ENCODE peak calls at places on chromosome 14, in six cellular contexts. A, Z, J, I, D and K are unnamed samples.

GRCh38 chr14:92511472-92512247 is 1.9 kb upstream of the RIN3 start:
- DNase-seq in A (peak; percentile 95), Z (peak; percentile 94), J (no peak), I (no peak), D (no peak), K (peak; percentile 54)

GRCh38 chr14:89420502-89420901 is 3.5 kb upstream of the FOXN3 start:
- DNase-seq in A (no peak), Z (no peak), J (no peak), I (no peak), D (peak; percentile 55), K (no peak)

GRCh38 chr14:100842799-100843198 is 16.9 kb downstream of the MEG3 start:
- DNase-seq in A (peak; percentile 95), Z (no peak), J (no peak), I (no peak), D (no peak), K (no peak)

GRCh38 chr14:104355949-104356737 is 217.8 kb downstream of the KIF26A start:
- DNase-seq in A (no peak), Z (no peak), J (no peak), I (peak; percentile 43), D (peak; percentile 28), K (no peak)

GRCh38 chr14:96662116-96662901 is 134.9 kb upstream of the VRK1 start:
- DNase-seq in A (no peak), Z (no peak), J (no peak), I (no peak), D (no peak), K (no peak)

GRCh38 chr14:101191086-101191881 is 287.8 kb upstream of the RTL1 start:
- DNase-seq in A (no peak), Z (no peak), J (peak; percentile 16), I (peak; percentile 15), D (peak; percentile 9), K (no peak)

GRCh38 chr14:22886500-22887259 is 3.7 kb downstream of the REM2 start:
- DNase-seq in A (peak; percentile 13), Z (peak; percentile 49), J (peak; percentile 85), I (peak; percentile 82), D (no peak), K (peak; percentile 80)

GRCh38 chr14:97379091-97379531 is 581.9 kb downstream of the VRK1 start:
- DNase-seq in A (no peak), Z (no peak), J (no peak), I (no peak), D (no peak), K (no peak)

GRCh38 chr14:101077511-101078074 is 174.1 kb upstream of the RTL1 start:
- DNase-seq in A (peak; percentile 33), Z (no peak), J (peak; percentile 13), I (no peak), D (peak; percentile 40), K (no peak)

GRCh38 chr14:100303179-100303578 is 3.1 kb downstream of the SLC25A29 start:
- DNase-seq in A (no peak), Z (no peak), J (no peak), I (no peak), D (no peak), K (no peak)

GRCh38 chr14:74735113-74735512 is 22.2 kb downstream of the FCF1 start:
- DNase-seq in A (no peak), Z (no peak), J (no peak), I (no peak), D (no peak), K (no peak)

GRCh38 chr14:22737052-22737451 is 29.4 kb upstream of the OXA1L start:
- DNase-seq in A (no peak), Z (no peak), J (no peak), I (no peak), D (no peak), K (no peak)

GRCh38 chr14:22769369-22769768 is 2.9 kb downstream of the OXA1L start:
- DNase-seq in A (no peak), Z (no peak), J (no peak), I (no peak), D (no peak), K (no peak)

GRCh38 chr14:55523321-55523720 is 56.7 kb upstream of the KTN1 start:
- DNase-seq in A (no peak), Z (no peak), J (no peak), I (no peak), D (no peak), K (no peak)

GRCh38 chr14:103818422-103818821 is 29.0 kb downstream of the PPP1R13B start:
- DNase-seq in A (no peak), Z (no peak), J (no peak), I (no peak), D (no peak), K (peak; percentile 43)

GRCh38 chr14:93941293-93941910 is 14.3 kb downstream of the FAM181A start:
- DNase-seq in A (peak; percentile 90), Z (no peak), J (no peak), I (no peak), D (no peak), K (no peak)

GRCh38 chr14:63212776-63213500 is 8.7 kb downstream of the RHOJ start:
- DNase-seq in A (no peak), Z (no peak), J (no peak), I (no peak), D (no peak), K (no peak)

GRCh38 chr14:58709949-58710348 is 72.2 kb downstream of the DACT1 start:
- DNase-seq in A (no peak), Z (no peak), J (no peak), I (no peak), D (no peak), K (no peak)

GRCh38 chr14:64800000-64800399 is 79.7 kb downstream of the SPTB start:
- DNase-seq in A (peak; percentile 18), Z (peak; percentile 36), J (peak; percentile 41), I (no peak), D (no peak), K (peak; percentile 42)

GRCh38 chr14:95535226-95536021 is 574 bp downstream of the GLRX5 start:
- DNase-seq in A (no peak), Z (no peak), J (no peak), I (no peak), D (peak; percentile 54), K (no peak)

GRCh38 chr14:104436047-104436531 is 143.5 kb upstream of the C14orf180 start:
- DNase-seq in A (no peak), Z (no peak), J (peak; percentile 71), I (peak; percentile 48), D (peak; percentile 80), K (peak; percentile 63)

GRCh38 chr14:66476964-66477363 is 9.2 kb upstream of the CCDC196 start:
- DNase-seq in A (peak; percentile 9), Z (no peak), J (no peak), I (no peak), D (no peak), K (no peak)

GRCh38 chr14:50230601-50231474 is 540 bp downstream of the SOS2 start:
- DNase-seq in A (peak; percentile 59), Z (peak; percentile 21), J (peak; percentile 41), I (peak; percentile 64), D (peak; percentile 74), K (peak; percentile 55)

GRCh38 chr14:101255765-101256125 is 305.6 kb upstream of the DIO3 start:
- DNase-seq in A (no peak), Z (no peak), J (no peak), I (no peak), D (no peak), K (no peak)

GRCh38 chr14:22939684-22940083 is 10.5 kb upstream of the PRMT5 start:
- DNase-seq in A (peak; percentile 86), Z (no peak), J (no peak), I (no peak), D (no peak), K (no peak)

GRCh38 chr14:85531594-85532391 is 1.8 kb downstream of the FLRT2 start:
- DNase-seq in A (peak; percentile 80), Z (no peak), J (peak; percentile 26), I (peak; percentile 59), D (peak; percentile 46), K (peak; percentile 59)

GRCh38 chr14:104586832-104587620 is 7.5 kb downstream of the C14orf180 start:
- DNase-seq in A (no peak), Z (no peak), J (peak; percentile 80), I (no peak), D (no peak), K (peak; percentile 21)

GRCh38 chr14:51014086-51014485 is 69.8 kb upstream of the PYGL start:
- DNase-seq in A (peak; percentile 67), Z (no peak), J (no peak), I (no peak), D (no peak), K (no peak)

GRCh38 chr14:26370118-26370517 is 227.7 kb downstream of the NOVA1 start:
- DNase-seq in A (peak; percentile 4), Z (no peak), J (no peak), I (no peak), D (no peak), K (no peak)

GRCh38 chr14:26963696-26964095 is 365.9 kb upstream of the NOVA1 start:
- DNase-seq in A (no peak), Z (no peak), J (no peak), I (no peak), D (no peak), K (no peak)

GRCh38 chr14:91409991-91410401 is 7.6 kb downstream of the CCDC88C start:
- DNase-seq in A (no peak), Z (no peak), J (no peak), I (peak; percentile 10), D (no peak), K (no peak)

DNA sequence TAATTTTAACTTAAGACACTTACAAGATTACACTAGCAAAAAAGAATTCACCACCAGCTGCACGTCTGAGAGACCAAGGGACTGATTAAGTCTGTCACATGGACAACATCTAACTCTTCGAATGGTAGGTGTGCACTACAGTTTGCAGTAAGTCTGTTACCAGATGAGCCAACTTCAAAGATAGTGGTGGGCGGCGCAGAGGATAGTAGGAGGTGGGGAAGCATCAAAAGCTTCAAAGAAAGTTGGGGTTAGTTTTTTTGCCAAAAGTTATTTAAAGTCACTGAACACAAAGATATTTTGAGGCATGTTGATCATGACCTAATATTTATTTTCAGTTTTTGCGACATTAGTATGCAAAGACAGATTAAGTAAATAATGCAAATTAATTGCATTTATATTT is 327.9 kb downstream of the BMP4 start:
- DNase-seq in A (no peak), Z (no peak), J (no peak), I (no peak), D (no peak), K (no peak)
- H3K27ac ChIP-seq in A (no peak overlapping the region), Z (no peak overlapping the region), J (no peak overlapping the region), I (no peak overlapping the region), D (no peak overlapping the region), K (no peak overlapping the region)

DNA sequence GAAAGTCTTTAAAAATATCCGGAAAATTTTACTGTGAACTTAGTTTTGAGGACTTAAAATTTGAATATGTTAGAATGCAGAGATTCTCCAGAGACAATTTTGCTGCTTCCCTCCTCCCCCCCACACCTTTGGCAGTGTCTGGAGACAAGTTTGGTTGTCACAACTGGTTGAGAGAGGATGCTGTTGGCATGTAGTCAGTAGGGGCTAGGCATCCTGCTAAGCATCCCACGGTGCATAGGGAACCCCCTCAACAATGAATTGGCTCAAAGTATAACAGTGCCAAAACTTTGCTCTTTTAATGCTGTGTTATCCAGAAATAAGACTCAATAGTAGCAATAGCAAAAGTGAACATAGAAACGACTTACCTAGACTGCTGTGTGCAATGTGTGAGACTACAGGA is 3.6 kb downstream of the SRSF5 start:
- DNase-seq in A (no peak), Z (no peak), J (no peak), I (no peak), D (peak; percentile 20), K (no peak)
- H3K4me3 ChIP-seq in A (no peak overlapping the region), Z (no peak overlapping the region), J (no peak overlapping the region), I (no peak overlapping the region), D (no peak overlapping the region), K (no peak overlapping the region)

GRCh38 chr14:77023001-77023996 is 5.2 kb downstream of the IRF2BPL start:
- DNase-seq in A (peak; percentile 38), Z (no peak), J (peak; percentile 76), I (no peak), D (peak; percentile 93), K (peak; percentile 45)
- TF ChIP-seq POLR2A in A (no peak), Z (peak; percentile 44), J (no peak), I (no peak), D (peak; percentile 57), K (no peak)

GRCh38 chr14:35849122-35849521 is 23.0 kb downstream of the BRMS1L start:
- DNase-seq in A (no peak), Z (no peak), J (no peak), I (no peak), D (no peak), K (no peak)
- H3K27ac ChIP-seq in A (no peak overlapping the region), Z (no peak overlapping the region), J (no peak overlapping the region), I (no peak overlapping the region), D (no peak overlapping the region), K (no peak overlapping the region)